ENCODE peak calls at places on chromosomes 13 and 19, in six cellular contexts. G is AG08395, P is colonic mucosa, M is DMS53, X is KG1, Q is epithelial cell of prostate. I is an unnamed sample.

GRCh38 chr19:39211731-39212376 is 7.8 kb upstream of the SYCN start:
- DNase-seq in G (no peak), Q (no peak), M (no peak), P (no peak), X (no peak), I (no peak)

GRCh38 chr19:48634424-48635262 is 2.5 kb downstream of the DBP start:
- DNase-seq in P (peak), M (peak), G (peak), Q (peak), X (peak), I (peak)

GRCh38 chr13:75870397-75870801 is 234.3 kb downstream of the LMO7 start:
- DNase-seq in G (peak), M (peak), P (no peak), Q (no peak), X (peak), I (peak)

GRCh38 chr13:42486711-42487198 is 87.2 kb upstream of the TNFSF11 start:
- DNase-seq in M (no peak), G (peak), Q (peak), X (peak), P (no peak), I (no peak)

GRCh38 chr13:99986751-99987150 is 5.2 kb downstream of the ZIC2 start:
- DNase-seq in Q (no peak), P (no peak), G (no peak), X (no peak), M (no peak), I (no peak)

GRCh38 chr19:17081672-17082630 is 6.4 kb downstream of the MYO9B start:
- DNase-seq in Q (no peak), G (no peak), P (no peak), X (no peak), M (no peak), I (no peak)

GRCh38 chr13:61833228-61833627 is 417.6 kb upstream of the PCDH20 start:
- DNase-seq in P (no peak), M (peak), Q (no peak), G (no peak), X (no peak), I (no peak)

GRCh38 chr13:59537500-59537899 is 626.2 kb downstream of the DIAPH3 start:
- DNase-seq in G (no peak), Q (no peak), P (no peak), X (no peak), M (no peak), I (no peak)

GRCh38 chr19:19663292-19664120 is at the start of gene ATP13A1:
- DNase-seq in M (peak), G (peak), P (peak), Q (peak), X (peak), I (peak)

GRCh38 chr13:97212540-97213146 is 9.5 kb upstream of the MBNL2 start:
- DNase-seq in P (peak), X (no peak), Q (no peak), G (peak), M (peak), I (peak)

GRCh38 chr13:21579754-21580316 is 24.1 kb downstream of the MICU2 start:
- DNase-seq in P (no peak), M (no peak), X (peak), G (no peak), Q (no peak), I (no peak)

GRCh38 chr19:7540761-7541480 is 5.4 kb downstream of the PNPLA6 start:
- DNase-seq in M (no peak), P (no peak), G (no peak), X (no peak), Q (no peak), I (no peak)

GRCh38 chr19:28425431-28425931 is 787.5 kb downstream of the UQCRFS1 start:
- DNase-seq in M (no peak), P (no peak), G (no peak), X (no peak), Q (no peak), I (no peak)

GRCh38 chr13:47628666-47629065 is 372.4 kb downstream of the SUCLA2 start:
- DNase-seq in Q (no peak), G (peak), X (no peak), M (no peak), P (no peak), I (no peak)